ENCODE peak calls at places on chromosome 12, in nine cellular contexts. One of them, this sample, is unnamed. For H3K27me3 and H3K4me1, the result is how much of the 10 kb centered on the place peaks cover.

GRCh38 chr12:125240717-125241116 is 175.5 kb downstream of the AACS start:
- DNase-seq in CD4-positive, alpha-beta memory T cell: no peak
- DNase-seq in colonic mucosa: no peak
- DNase-seq in endodermal cell: no peak
- DNase-seq in naive thymus-derived CD4-positive, alpha-beta T cell: no peak
- DNase-seq in small intestine: no peak
- DNase-seq in neural progenitor cell: no peak
- DNase-seq in A673: no peak
- DNase-seq in cardiac muscle cell: no peak
- DNase-seq in this sample: no peak

GRCh38 chr12:109461049-109461845 is 15.9 kb downstream of the KCTD10 start:
- DNase-seq in A673: no peak
- DNase-seq in small intestine: peak
- DNase-seq in cardiac muscle cell: peak
- DNase-seq in colonic mucosa: peak
- DNase-seq in naive thymus-derived CD4-positive, alpha-beta T cell: no peak
- DNase-seq in neural progenitor cell: no peak
- DNase-seq in endodermal cell: no peak
- DNase-seq in CD4-positive, alpha-beta memory T cell: no peak
- DNase-seq in this sample: no peak

GRCh38 chr12:57836442-57837375 is 9.8 kb downstream of the CTDSP2 start:
- DNase-seq in endodermal cell: peak
- DNase-seq in naive thymus-derived CD4-positive, alpha-beta T cell: no peak
- DNase-seq in CD4-positive, alpha-beta memory T cell: peak
- DNase-seq in neural progenitor cell: peak
- DNase-seq in small intestine: peak
- DNase-seq in colonic mucosa: peak
- DNase-seq in cardiac muscle cell: peak
- DNase-seq in A673: peak
- DNase-seq in this sample: peak

GRCh38 chr12:21771311-21771710 is 3.2 kb downstream of the KCNJ8 start:
- DNase-seq in A673: no peak
- DNase-seq in endodermal cell: no peak
- DNase-seq in neural progenitor cell: no peak
- DNase-seq in cardiac muscle cell: no peak
- DNase-seq in colonic mucosa: no peak
- DNase-seq in naive thymus-derived CD4-positive, alpha-beta T cell: no peak
- DNase-seq in small intestine: no peak
- DNase-seq in CD4-positive, alpha-beta memory T cell: no peak
- DNase-seq in this sample: no peak

GRCh38 chr12:58414398-58414871 is 473.1 kb downstream of the ATP23 start:
- DNase-seq in naive thymus-derived CD4-positive, alpha-beta T cell: no peak
- DNase-seq in endodermal cell: no peak
- DNase-seq in CD4-positive, alpha-beta memory T cell: no peak
- DNase-seq in small intestine: no peak
- DNase-seq in colonic mucosa: no peak
- DNase-seq in A673: no peak
- DNase-seq in cardiac muscle cell: peak
- DNase-seq in neural progenitor cell: no peak
- DNase-seq in this sample: no peak

GRCh38 chr12:20003252-20003651 is 365.1 kb upstream of the PDE3A start:
- DNase-seq in cardiac muscle cell: no peak
- DNase-seq in CD4-positive, alpha-beta memory T cell: no peak
- DNase-seq in small intestine: no peak
- DNase-seq in colonic mucosa: no peak
- DNase-seq in endodermal cell: no peak
- DNase-seq in A673: no peak
- DNase-seq in neural progenitor cell: no peak
- DNase-seq in naive thymus-derived CD4-positive, alpha-beta T cell: no peak
- DNase-seq in this sample: no peak

GRCh38 chr12:107513184-107513583 is 172.4 kb upstream of the PWP1 start:
- DNase-seq in colonic mucosa: no peak
- DNase-seq in CD4-positive, alpha-beta memory T cell: no peak
- DNase-seq in naive thymus-derived CD4-positive, alpha-beta T cell: no peak
- DNase-seq in A673: no peak
- DNase-seq in neural progenitor cell: no peak
- DNase-seq in cardiac muscle cell: no peak
- DNase-seq in small intestine: no peak
- DNase-seq in endodermal cell: peak
- DNase-seq in this sample: no peak

GRCh38 chr12:51471465-51471864 is 46.8 kb downstream of the SLC4A8 start:
- DNase-seq in A673: no peak
- DNase-seq in CD4-positive, alpha-beta memory T cell: no peak
- DNase-seq in colonic mucosa: no peak
- DNase-seq in naive thymus-derived CD4-positive, alpha-beta T cell: no peak
- DNase-seq in endodermal cell: no peak
- DNase-seq in small intestine: no peak
- DNase-seq in cardiac muscle cell: no peak
- DNase-seq in neural progenitor cell: no peak
- DNase-seq in this sample: no peak

GRCh38 chr12:55009171-55009570 is 10.6 kb upstream of the NEUROD4 start:
- DNase-seq in naive thymus-derived CD4-positive, alpha-beta T cell: no peak
- DNase-seq in cardiac muscle cell: no peak
- DNase-seq in endodermal cell: no peak
- DNase-seq in neural progenitor cell: no peak
- DNase-seq in CD4-positive, alpha-beta memory T cell: no peak
- DNase-seq in colonic mucosa: no peak
- DNase-seq in A673: no peak
- DNase-seq in small intestine: no peak
- DNase-seq in this sample: no peak

GRCh38 chr12:54561164-54561563 is 11.8 kb downstream of the PDE1B start:
- DNase-seq in A673: no peak
- DNase-seq in small intestine: no peak
- DNase-seq in endodermal cell: peak
- DNase-seq in colonic mucosa: peak
- DNase-seq in naive thymus-derived CD4-positive, alpha-beta T cell: peak
- DNase-seq in neural progenitor cell: no peak
- DNase-seq in cardiac muscle cell: peak
- DNase-seq in CD4-positive, alpha-beta memory T cell: no peak
- DNase-seq in this sample: peak

GRCh38 chr12:107318804-107319535 is 225.6 kb upstream of the CRY1 start:
- DNase-seq in neural progenitor cell: peak
- DNase-seq in CD4-positive, alpha-beta memory T cell: no peak
- DNase-seq in colonic mucosa: no peak
- DNase-seq in cardiac muscle cell: peak
- DNase-seq in small intestine: peak
- DNase-seq in naive thymus-derived CD4-positive, alpha-beta T cell: peak
- DNase-seq in A673: peak
- DNase-seq in endodermal cell: peak
- DNase-seq in this sample: peak

DNA sequence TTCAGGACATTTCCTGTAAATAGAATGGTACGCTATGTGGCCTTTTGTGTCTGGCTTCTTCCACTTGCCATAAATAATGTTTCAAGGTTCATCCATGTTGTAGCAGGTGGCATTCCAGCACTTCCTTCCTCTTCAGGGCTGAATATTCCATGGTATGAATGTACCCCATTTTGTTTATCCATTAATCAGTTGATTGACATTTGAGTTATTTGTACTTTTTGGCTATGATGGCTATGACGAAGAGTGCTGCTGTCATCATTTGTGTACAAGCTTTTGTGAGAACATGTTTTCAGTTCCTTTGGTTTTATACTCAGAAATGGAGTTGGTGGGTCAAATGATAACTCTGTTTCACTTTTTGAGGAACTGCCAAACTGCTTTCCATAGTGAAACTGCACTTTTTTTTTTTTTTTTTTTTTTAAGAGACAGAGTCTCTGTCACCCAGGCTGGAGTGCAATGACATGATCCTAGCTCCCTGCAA is 6.5 kb upstream of the CDK2AP1 start:
- DNase-seq in neural progenitor cell: no peak
- DNase-seq in endodermal cell: no peak
- DNase-seq in naive thymus-derived CD4-positive, alpha-beta T cell: no peak
- DNase-seq in CD4-positive, alpha-beta memory T cell: no peak
- DNase-seq in A673: peak
- DNase-seq in cardiac muscle cell: no peak
- DNase-seq in colonic mucosa: no peak
- DNase-seq in small intestine: no peak
- DNase-seq in this sample: no peak
- H3K27ac ChIP-seq in neural progenitor cell: no peak
- H3K27ac ChIP-seq in endodermal cell: no peak
- H3K27ac ChIP-seq in naive thymus-derived CD4-positive, alpha-beta T cell: no peak
- H3K27ac ChIP-seq in CD4-positive, alpha-beta memory T cell: no peak
- H3K27ac ChIP-seq in A673: no peak
- H3K27ac ChIP-seq in cardiac muscle cell: no peak
- H3K27ac ChIP-seq in colonic mucosa: no peak
- H3K27ac ChIP-seq in small intestine: no peak
- H3K27ac ChIP-seq in this sample: no peak

GRCh38 chr12:84604541-84604940 is 308.1 kb downstream of the SLC6A15 start:
- DNase-seq in cardiac muscle cell: no peak
- DNase-seq in A673: no peak
- DNase-seq in endodermal cell: no peak
- DNase-seq in naive thymus-derived CD4-positive, alpha-beta T cell: no peak
- DNase-seq in small intestine: no peak
- DNase-seq in colonic mucosa: no peak
- DNase-seq in CD4-positive, alpha-beta memory T cell: no peak
- DNase-seq in neural progenitor cell: no peak
- DNase-seq in this sample: no peak
- H3K27me3 ChIP-seq in cardiac muscle cell: under half
- H3K27me3 ChIP-seq in A673: under half
- H3K27me3 ChIP-seq in endodermal cell: under half
- H3K27me3 ChIP-seq in naive thymus-derived CD4-positive, alpha-beta T cell: under half
- H3K27me3 ChIP-seq in small intestine: under half
- H3K27me3 ChIP-seq in colonic mucosa: under half
- H3K27me3 ChIP-seq in CD4-positive, alpha-beta memory T cell: under half
- H3K27me3 ChIP-seq in neural progenitor cell: under half
- H3K27me3 ChIP-seq in this sample: under half

DNA sequence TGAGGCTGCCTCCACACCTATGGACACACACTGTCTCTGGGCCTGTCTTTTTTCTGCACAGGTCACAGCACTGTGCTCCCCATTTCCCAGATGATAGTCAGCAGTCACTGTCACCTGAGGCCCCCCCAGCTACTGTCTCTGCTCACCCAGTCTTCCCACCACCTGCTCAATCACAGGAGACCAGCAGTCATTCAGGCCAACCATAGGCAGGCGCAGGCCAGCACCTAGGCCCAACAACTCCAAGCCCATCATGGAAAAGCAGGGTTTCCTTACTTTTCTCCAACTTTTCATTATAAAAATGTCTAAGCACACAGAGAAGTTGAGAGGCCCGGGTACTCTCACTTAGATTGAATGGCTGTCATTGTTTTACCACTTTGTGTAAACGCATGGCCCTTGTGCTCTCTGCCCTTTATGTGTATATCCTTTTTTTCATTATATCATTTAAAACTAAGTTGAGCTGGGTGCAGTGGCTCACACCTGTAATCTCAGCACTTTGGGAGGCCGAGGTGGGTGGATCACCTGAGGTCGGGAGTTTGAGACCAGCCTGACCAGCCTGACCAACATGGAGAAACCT is 7.1 kb downstream of the PXN start:
- DNase-seq in CD4-positive, alpha-beta memory T cell: no peak
- DNase-seq in A673: no peak
- DNase-seq in endodermal cell: no peak
- DNase-seq in colonic mucosa: no peak
- DNase-seq in neural progenitor cell: no peak
- DNase-seq in cardiac muscle cell: no peak
- DNase-seq in naive thymus-derived CD4-positive, alpha-beta T cell: no peak
- DNase-seq in small intestine: no peak
- DNase-seq in this sample: no peak
- H3K4me1 ChIP-seq in CD4-positive, alpha-beta memory T cell: half or more
- H3K4me1 ChIP-seq in A673: under half
- H3K4me1 ChIP-seq in endodermal cell: under half
- H3K4me1 ChIP-seq in colonic mucosa: under half
- H3K4me1 ChIP-seq in neural progenitor cell: under half
- H3K4me1 ChIP-seq in cardiac muscle cell: under half
- H3K4me1 ChIP-seq in naive thymus-derived CD4-positive, alpha-beta T cell: half or more
- H3K4me1 ChIP-seq in small intestine: under half
- H3K4me1 ChIP-seq in this sample: half or more

GRCh38 chr12:131831021-131831571 is 2.9 kb downstream of the MMP17 start:
- DNase-seq in A673: peak
- DNase-seq in naive thymus-derived CD4-positive, alpha-beta T cell: no peak
- DNase-seq in small intestine: no peak
- DNase-seq in CD4-positive, alpha-beta memory T cell: no peak
- DNase-seq in cardiac muscle cell: peak
- DNase-seq in colonic mucosa: no peak
- DNase-seq in endodermal cell: peak
- DNase-seq in neural progenitor cell: no peak
- DNase-seq in this sample: no peak
- H3K27ac ChIP-seq in A673: peak
- H3K27ac ChIP-seq in naive thymus-derived CD4-positive, alpha-beta T cell: no peak
- H3K27ac ChIP-seq in small intestine: no peak
- H3K27ac ChIP-seq in CD4-positive, alpha-beta memory T cell: no peak
- H3K27ac ChIP-seq in cardiac muscle cell: no peak
- H3K27ac ChIP-seq in colonic mucosa: peak
- H3K27ac ChIP-seq in endodermal cell: peak
- H3K27ac ChIP-seq in neural progenitor cell: no peak
- H3K27ac ChIP-seq in this sample: no peak

GRCh38 chr12:104956870-104957301 is 1.2 kb downstream of the SLC41A2 start:
- DNase-seq in neural progenitor cell: no peak
- DNase-seq in cardiac muscle cell: peak
- DNase-seq in naive thymus-derived CD4-positive, alpha-beta T cell: no peak
- DNase-seq in CD4-positive, alpha-beta memory T cell: no peak
- DNase-seq in A673: no peak
- DNase-seq in colonic mucosa: no peak
- DNase-seq in small intestine: no peak
- DNase-seq in endodermal cell: no peak
- DNase-seq in this sample: no peak

GRCh38 chr12:104957388-104958008 is 592 bp downstream of the SLC41A2 start:
- DNase-seq in naive thymus-derived CD4-positive, alpha-beta T cell: peak
- DNase-seq in cardiac muscle cell: no peak
- DNase-seq in endodermal cell: no peak
- DNase-seq in colonic mucosa: peak
- DNase-seq in small intestine: peak
- DNase-seq in CD4-positive, alpha-beta memory T cell: peak
- DNase-seq in neural progenitor cell: no peak
- DNase-seq in A673: no peak
- DNase-seq in this sample: no peak

GRCh38 chr12:104953323-104953722 is 4.8 kb downstream of the SLC41A2 start:
- DNase-seq in naive thymus-derived CD4-positive, alpha-beta T cell: no peak
- DNase-seq in colonic mucosa: peak
- DNase-seq in endodermal cell: no peak
- DNase-seq in CD4-positive, alpha-beta memory T cell: no peak
- DNase-seq in small intestine: peak
- DNase-seq in cardiac muscle cell: no peak
- DNase-seq in neural progenitor cell: no peak
- DNase-seq in A673: no peak
- DNase-seq in this sample: peak

GRCh38 chr12:104958009-104958945 is at the start of gene SLC41A2:
- DNase-seq in naive thymus-derived CD4-positive, alpha-beta T cell: peak
- DNase-seq in CD4-positive, alpha-beta memory T cell: peak
- DNase-seq in neural progenitor cell: peak
- DNase-seq in A673: peak
- DNase-seq in cardiac muscle cell: peak
- DNase-seq in endodermal cell: peak
- DNase-seq in colonic mucosa: peak
- DNase-seq in small intestine: peak
- DNase-seq in this sample: peak

GRCh38 chr12:104955703-104956102 is 2.4 kb downstream of the SLC41A2 start:
- DNase-seq in A673: no peak
- DNase-seq in endodermal cell: no peak
- DNase-seq in cardiac muscle cell: no peak
- DNase-seq in small intestine: no peak
- DNase-seq in CD4-positive, alpha-beta memory T cell: no peak
- DNase-seq in colonic mucosa: no peak
- DNase-seq in neural progenitor cell: no peak
- DNase-seq in naive thymus-derived CD4-positive, alpha-beta T cell: no peak
- DNase-seq in this sample: no peak
- H3K27me3 ChIP-seq in A673: half or more
- H3K27me3 ChIP-seq in endodermal cell: half or more
- H3K27me3 ChIP-seq in cardiac muscle cell: under half
- H3K27me3 ChIP-seq in small intestine: under half
- H3K27me3 ChIP-seq in CD4-positive, alpha-beta memory T cell: under half
- H3K27me3 ChIP-seq in colonic mucosa: under half
- H3K27me3 ChIP-seq in neural progenitor cell: half or more
- H3K27me3 ChIP-seq in naive thymus-derived CD4-positive, alpha-beta T cell: under half
- H3K27me3 ChIP-seq in this sample: under half